ENCODE peak calls at places on chromosomes 13 and 19, in four cellular contexts. H is IMR-90, A is A549, F is HCT116. V is an unnamed sample.
A peak's percentile ranks its signal among the peaks of the same experiment; 100 is the strongest.

GRCh38 chr13:103283451-103283820 is 217.2 kb upstream of the SLC10A2 start:
- DNase-seq in H (no peak), A (no peak), F (no peak), V (no peak)

GRCh38 chr19:53549354-53549753 is 11.4 kb downstream of the ZNF331 start:
- DNase-seq in H (peak; percentile 68), A (no peak), F (no peak), V (peak; percentile 86)

GRCh38 chr13:113275387-113275786 is 21.7 kb upstream of the LAMP1 start:
- DNase-seq in H (peak; percentile 75), A (peak; percentile 53), F (peak; percentile 59), V (peak; percentile 70)

GRCh38 chr19:4543856-4544647 is 4.2 kb upstream of the LRG1 start:
- DNase-seq in H (no peak), A (no peak), F (no peak), V (no peak)

GRCh38 chr13:106532111-106532929 is 3.1 kb downstream of the EFNB2 start:
- DNase-seq in H (peak; percentile 32), A (no peak), F (no peak), V (peak; percentile 16)

GRCh38 chr13:53648673-53649072 is 620.1 kb downstream of the OLFM4 start:
- DNase-seq in H (no peak), A (no peak), F (no peak), V (no peak)

GRCh38 chr13:101915755-101916107 is 463.3 kb downstream of the ITGBL1 start:
- DNase-seq in H (no peak), A (no peak), F (no peak), V (no peak)

GRCh38 chr19:7853760-7854107 is 20.5 kb downstream of the PRR36 start:
- DNase-seq in H (no peak), A (no peak), F (no peak), V (no peak)

GRCh38 chr19:29404951-29405727 is 120.7 kb upstream of the VSTM2B start:
- DNase-seq in H (no peak), A (no peak), F (no peak), V (no peak)

GRCh38 chr19:16041571-16042386 is 34.5 kb upstream of the TPM4 start:
- DNase-seq in H (peak; percentile 52), A (peak; percentile 59), F (peak; percentile 49), V (peak; percentile 80)

GRCh38 chr19:51246153-51246552 is 4.7 kb upstream of the SIGLECL1 start:
- DNase-seq in H (peak; percentile 1), A (no peak), F (no peak), V (no peak)

GRCh38 chr19:56091751-56092546 is 29.1 kb downstream of the ZNF787 start:
- DNase-seq in H (no peak), A (peak; percentile 65), F (no peak), V (no peak)

GRCh38 chr19:31781542-31781941 is 432.3 kb upstream of the TSHZ3 start:
- DNase-seq in H (no peak), A (no peak), F (no peak), V (no peak)

GRCh38 chr19:19259741-19260140 is 13.4 kb downstream of the TM6SF2 start:
- DNase-seq in H (peak; percentile 11), A (peak; percentile 71), F (peak; percentile 46), V (no peak)

GRCh38 chr19:24003537-24003936 is 83.5 kb upstream of the ZNF254 start:
- DNase-seq in H (no peak), A (no peak), F (no peak), V (no peak)

GRCh38 chr19:55368106-55368505 is 2.2 kb downstream of the IL11 start:
- DNase-seq in H (no peak), A (no peak), F (no peak), V (no peak)

GRCh38 chr13:106472621-106473020 is 62.8 kb downstream of the EFNB2 start:
- DNase-seq in H (no peak), A (no peak), F (no peak), V (no peak)

GRCh38 chr19:40506099-40506498 is 39.3 kb downstream of the SPTBN4 start:
- DNase-seq in H (no peak), A (no peak), F (no peak), V (no peak)

GRCh38 chr13:29800687-29801086 is 49.7 kb downstream of the UBL3 start:
- DNase-seq in H (no peak), A (no peak), F (no peak), V (no peak)

GRCh38 chr13:110263906-110264305 is 43.1 kb downstream of the COL4A1 start:
- DNase-seq in H (no peak), A (no peak), F (no peak), V (no peak)

DNA sequence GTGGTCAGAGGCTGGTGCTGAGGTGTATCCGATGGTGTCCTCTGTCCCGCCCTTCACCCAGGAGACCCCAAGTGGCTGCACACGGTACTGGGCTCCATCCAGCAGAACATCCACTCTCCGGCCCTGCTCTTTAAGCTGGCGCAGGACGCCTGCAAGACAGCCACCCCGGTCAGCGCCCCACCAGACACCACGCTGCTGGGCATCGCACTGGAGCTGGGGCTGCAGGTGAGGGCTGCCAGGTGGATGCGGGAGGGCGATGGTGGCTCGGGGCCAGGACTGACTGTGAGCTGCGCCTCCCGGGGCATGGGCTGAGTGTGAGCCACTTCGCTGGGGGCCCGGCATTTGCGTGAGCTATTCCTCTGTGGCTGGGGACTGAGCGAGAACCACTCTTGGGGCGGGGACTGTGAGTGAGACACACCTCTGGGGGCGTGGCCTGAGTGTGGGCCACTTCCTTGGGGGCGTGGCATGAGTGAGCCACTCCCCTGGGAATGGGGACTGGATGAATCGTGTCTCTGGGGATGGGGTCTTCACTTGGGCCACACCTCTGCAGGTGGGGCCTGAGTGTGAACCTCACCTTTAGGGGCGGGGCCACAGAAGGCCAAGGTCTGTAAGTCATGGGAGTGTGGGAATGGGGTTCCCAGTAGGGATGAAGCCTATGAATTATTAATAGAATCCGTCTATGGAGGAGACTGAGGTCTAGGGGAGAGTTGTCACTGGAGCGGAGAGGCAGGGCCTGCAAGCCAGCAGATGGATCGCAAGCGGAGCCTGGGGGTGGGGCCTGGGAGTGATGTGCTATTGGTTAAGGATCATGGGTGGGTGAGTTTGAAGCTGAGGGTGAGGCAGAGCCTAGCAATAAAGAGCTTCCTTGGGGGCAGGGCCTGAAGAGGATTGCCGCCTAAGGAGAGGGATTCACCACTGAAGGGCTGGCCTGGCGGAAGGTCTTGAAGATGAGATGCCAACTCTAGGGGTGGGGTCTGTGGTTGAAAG is 30.5 kb downstream of the ZSWIM4 start:
- DNase-seq in H (no peak), A (peak; percentile 53), F (no peak), V (no peak)
- TF ChIP-seq CTCF in H (peak; percentile 22), A (no peak), F (no peak), V (no peak)

DNA sequence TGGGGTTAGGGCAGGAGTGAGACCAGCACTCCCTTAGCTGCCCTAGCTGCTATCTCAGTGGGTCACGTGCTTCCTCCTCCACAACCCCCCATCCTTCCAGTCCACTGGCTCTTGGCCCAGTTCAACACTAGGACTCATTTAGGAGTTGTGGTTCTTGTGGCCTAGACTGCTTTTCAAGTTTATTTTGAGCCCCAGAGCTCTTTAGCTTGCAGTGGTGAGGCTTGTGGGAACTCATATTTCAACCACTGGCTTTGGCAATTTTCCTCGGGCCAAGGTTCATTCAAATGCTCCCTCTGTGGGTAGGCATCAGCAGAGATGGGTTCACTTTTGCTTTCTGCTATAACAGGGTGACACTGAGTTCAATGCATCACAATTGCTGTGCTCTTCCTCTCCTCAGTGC is 436.2 kb upstream of the SLITRK5 start:
- DNase-seq in H (peak; percentile 64), A (no peak), F (no peak), V (no peak)
- TF ChIP-seq CTCF in H (no peak), A (no peak), F (no peak), V (no peak)

DNA sequence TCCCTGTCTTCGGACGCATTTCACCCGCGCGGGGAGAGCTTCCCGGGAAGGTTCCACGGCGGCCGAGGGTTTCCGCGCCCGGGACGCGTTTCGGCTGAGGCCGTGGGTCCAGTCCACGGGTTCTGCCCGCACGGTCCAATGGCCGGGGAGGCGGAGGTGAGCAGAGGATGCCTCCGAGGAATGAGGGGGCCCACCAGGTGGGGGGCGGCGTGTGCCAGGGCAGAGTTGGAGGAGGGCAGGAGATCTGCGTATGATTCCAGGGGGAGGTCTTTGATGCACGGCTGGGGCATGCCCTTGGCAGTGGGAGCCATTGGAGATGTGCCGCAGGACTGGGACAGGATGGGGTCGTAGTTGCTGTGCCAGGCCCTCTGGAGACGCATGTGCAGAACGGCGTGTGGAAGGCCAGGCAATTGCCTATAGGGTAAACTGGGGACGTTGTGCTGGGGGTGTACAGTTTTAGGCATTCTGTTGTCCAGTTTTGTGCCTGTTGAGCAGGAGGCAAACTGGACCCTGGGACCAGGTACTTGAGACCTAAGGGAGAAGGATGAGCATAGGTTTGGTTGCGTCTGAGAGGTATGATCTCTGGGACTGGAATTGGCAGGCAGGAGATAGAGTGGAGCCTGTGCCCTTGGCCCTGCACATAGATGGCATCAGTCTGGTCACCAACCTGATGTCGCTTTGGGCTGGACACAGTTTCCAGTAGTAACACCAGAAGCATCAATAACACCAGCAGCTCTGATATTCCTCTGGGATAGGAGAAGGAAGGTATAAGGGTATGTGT is 751 bp downstream of the ZNF584 start:
- DNase-seq in H (peak; percentile 22), A (peak; percentile 66), F (no peak), V (peak; percentile 27)
- TF ChIP-seq CTCF in H (no peak), A (no peak), F (no peak), V (no peak)

GRCh38 chr13:47454986-47455385 is 546.1 kb downstream of the SUCLA2 start:
- DNase-seq in H (peak; percentile 40), A (no peak), F (no peak), V (peak; percentile 52)

GRCh38 chr13:47457631-47458030 is 543.4 kb downstream of the SUCLA2 start:
- DNase-seq in H (peak; percentile 49), A (no peak), F (no peak), V (peak; percentile 85)

GRCh38 chr13:47459512-47459911 is 541.6 kb downstream of the SUCLA2 start:
- DNase-seq in H (peak; percentile 43), A (no peak), F (no peak), V (peak; percentile 66)

DNA sequence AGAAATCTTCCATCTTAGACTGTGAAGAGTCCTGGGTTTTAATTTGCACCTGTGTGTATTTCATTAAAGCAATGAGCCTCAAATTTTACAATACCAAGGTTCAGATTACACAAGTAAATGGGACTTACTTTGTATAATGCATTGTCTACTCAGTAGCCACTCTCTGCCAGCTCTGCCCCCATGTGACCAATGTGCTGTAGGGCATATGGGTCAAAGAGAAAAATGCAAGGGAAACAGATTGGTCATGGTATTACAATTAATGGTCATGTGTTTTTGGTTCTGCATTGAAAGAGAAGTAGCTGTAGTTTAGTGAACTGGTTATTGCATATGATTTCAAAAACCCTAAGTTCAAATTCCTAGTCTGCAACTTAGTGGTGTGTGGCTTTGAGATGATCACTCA is 545.5 kb downstream of the SUCLA2 start:
- DNase-seq in H (no peak), A (no peak), F (no peak), V (peak; percentile 20)
- TF ChIP-seq CTCF in H (no peak), A (no peak), F (no peak), V (no peak)

V was measured in fibroblast of the aortic adventitia.